ENCODE peak calls at places on chromosomes 16 and 17, in five cellular contexts. N is tibial artery, I is right atrium auricular region, S is gastrocnemius medialis, E is HCT116. L is an unnamed sample.

GRCh38 chr16:80559369-80559768 is 18.6 kb downstream of the DYNLRB2 start:
- DNase-seq in N (no peak), I (no peak), S (no peak), E (no peak), L (no peak)

GRCh38 chr17:49779730-49780220 is 8.7 kb upstream of the KAT7 start:
- DNase-seq in N (no peak), I (no peak), S (no peak), E (peak; percentile 34), L (peak; percentile 23)

GRCh38 chr16:17414421-17414820 is 56.3 kb downstream of the XYLT1 start:
- DNase-seq in N (no peak), I (no peak), S (no peak), E (no peak), L (no peak)

GRCh38 chr16:75486666-75487313 is 8.5 kb downstream of the CHST6 start:
- DNase-seq in N (no peak), I (no peak), S (no peak), E (no peak), L (no peak)

GRCh38 chr17:71941920-71942319 is 178.9 kb upstream of the SOX9 start:
- DNase-seq in N (no peak), I (no peak), S (no peak), E (no peak), L (no peak)

GRCh38 chr17:4161179-4161559 is 18.2 kb downstream of the CYB5D2 start:
- DNase-seq in N (peak; percentile 83), I (no peak), S (peak; percentile 90), E (no peak), L (peak; percentile 72)

GRCh38 chr16:87540072-87540976 is 47.5 kb upstream of the ZCCHC14 start:
- DNase-seq in N (no peak), I (no peak), S (no peak), E (no peak), L (no peak)

GRCh38 chr16:83953796-83954576 is 946 bp downstream of the OSGIN1 start:
- DNase-seq in N (no peak), I (no peak), S (no peak), E (peak; percentile 72), L (no peak)

GRCh38 chr17:16361874-16362273 is 8.6 kb upstream of the CENPV start:
- DNase-seq in N (no peak), I (no peak), S (no peak), E (no peak), L (no peak)

GRCh38 chr16:13189250-13189649 is 287.9 kb downstream of the SHISA9 start:
- DNase-seq in N (no peak), I (no peak), S (no peak), E (no peak), L (no peak)

GRCh38 chr17:57672205-57672632 is 72.9 kb downstream of the CCDC182 start:
- DNase-seq in N (peak; percentile 34), I (peak; percentile 26), S (no peak), E (no peak), L (no peak)

GRCh38 chr17:77560841-77561240 is 397.7 kb upstream of the TNRC6C start:
- DNase-seq in N (no peak), I (no peak), S (no peak), E (no peak), L (no peak)

GRCh38 chr16:30185683-30186421 is 2.5 kb downstream of the CORO1A start:
- DNase-seq in N (peak; percentile 70), I (no peak), S (no peak), E (no peak), L (no peak)

GRCh38 chr17:59641799-59642484 is 22.2 kb downstream of the CLTC start:
- DNase-seq in N (no peak), I (no peak), S (no peak), E (no peak), L (no peak)

GRCh38 chr17:15894258-15894657 is 50.7 kb upstream of the ADORA2B start:
- DNase-seq in N (no peak), I (no peak), S (no peak), E (no peak), L (no peak)

GRCh38 chr17:64020068-64020766 is at the start of gene ICAM2:
- DNase-seq in N (no peak), I (no peak), S (peak; percentile 37), E (no peak), L (no peak)

GRCh38 chr16:23254338-23254737 is 47.8 kb upstream of the SCNN1B start:
- DNase-seq in N (no peak), I (no peak), S (no peak), E (no peak), L (no peak)

GRCh38 chr17:81287155-81287554 is 8.0 kb downstream of the SLC38A10 start:
- DNase-seq in N (no peak), I (no peak), S (no peak), E (no peak), L (no peak)

GRCh38 chr17:18224428-18225120 is 861 bp upstream of the LLGL1 start:
- DNase-seq in N (peak; percentile 67), I (peak; percentile 63), S (no peak), E (no peak), L (no peak)

GRCh38 chr16:68065716-68066305 is 19.4 kb upstream of the NFATC3 start:
- DNase-seq in N (no peak), I (peak; percentile 57), S (no peak), E (no peak), L (no peak)

GRCh38 chr16:86597126-86597879 is 19.0 kb downstream of the FOXL1 start:
- DNase-seq in N (peak; percentile 53), I (no peak), S (no peak), E (no peak), L (no peak)

GRCh38 chr16:50812046-50812445 is 70.2 kb downstream of the CYLD start:
- DNase-seq in N (no peak), I (no peak), S (no peak), E (no peak), L (no peak)

GRCh38 chr17:37299257-37299985 is 76.4 kb upstream of the C17orf78 start:
- DNase-seq in N (no peak), I (no peak), S (no peak), E (no peak), L (no peak)

GRCh38 chr16:23423496-23424049 is 29.4 kb downstream of the COG7 start:
- DNase-seq in N (peak; percentile 88), I (peak; percentile 87), S (peak; percentile 59), E (peak; percentile 76), L (peak; percentile 97)

GRCh38 chr17:51435171-51435552 is 174.8 kb downstream of the UTP18 start:
- DNase-seq in N (no peak), I (no peak), S (no peak), E (no peak), L (no peak)

GRCh38 chr17:75918112-75918445 is 13.4 kb upstream of the MRPL38 start:
- DNase-seq in N (no peak), I (no peak), S (no peak), E (no peak), L (no peak)

GRCh38 chr17:29663155-29663554 is 40.4 kb upstream of the CORO6 start:
- DNase-seq in N (no peak), I (no peak), S (peak; percentile 60), E (no peak), L (no peak)

GRCh38 chr16:89049484-89050118 is 44.1 kb upstream of the ACSF3 start:
- DNase-seq in N (no peak), I (no peak), S (no peak), E (no peak), L (no peak)

GRCh38 chr17:4175921-4176802 is 33.2 kb downstream of the CYB5D2 start:
- DNase-seq in N (no peak), I (no peak), S (no peak), E (no peak), L (no peak)

GRCh38 chr17:923633-924032 is 55.9 kb downstream of the NXN start:
- DNase-seq in N (no peak), I (no peak), S (no peak), E (no peak), L (no peak)

DNA sequence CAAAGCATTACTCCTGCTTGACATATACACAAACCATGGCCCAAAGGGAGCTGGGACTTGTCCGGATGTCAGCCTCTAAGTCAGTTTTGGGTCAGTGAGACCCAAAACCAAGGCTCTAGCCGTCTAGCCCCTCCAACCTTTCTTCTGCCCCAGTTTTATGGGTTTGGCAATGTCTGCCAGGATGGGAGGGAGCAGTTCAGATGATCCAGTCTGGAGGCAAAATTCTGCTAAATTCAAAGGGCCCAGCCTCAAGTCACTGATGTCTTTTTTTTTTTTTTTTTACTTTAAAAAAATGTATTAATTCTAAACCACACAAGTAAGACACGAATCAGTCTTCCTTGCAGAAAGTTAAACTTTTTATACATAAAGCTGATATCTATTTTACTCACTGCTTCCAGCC is 8.6 kb downstream of the NLRC5 start:
- DNase-seq in N (no peak), I (no peak), S (no peak), E (no peak), L (no peak)
- H3K27ac ChIP-seq in N (no peak overlapping the region), I (no peak overlapping the region), S (no peak overlapping the region), E (no peak overlapping the region), L (no peak overlapping the region)

GRCh38 chr17:7133424-7133823 is 18.8 kb upstream of the ASGR2 start:
- DNase-seq in N (no peak), I (no peak), S (peak; percentile 5), E (no peak), L (no peak)
- TF ChIP-seq CTCF in N (no peak), I (peak; percentile 25), S (no peak), E (peak; percentile 5), L (peak; percentile 51)

GRCh38 chr16:4987580-4988374 is 29.6 kb downstream of the SEC14L5 start:
- DNase-seq in N (no peak), I (no peak), S (no peak), E (no peak), L (no peak)
- H3K27me3 ChIP-seq in N (no peaks in the 10 kb centered on the region), I (no peaks in the 10 kb centered on the region), S (peaks cover 19% of the 10 kb centered on the region), E (no peaks in the 10 kb centered on the region), L (peaks cover 34% of the 10 kb centered on the region)

GRCh38 chr17:10927712-10928111 is 89.8 kb upstream of the PIRT start:
- DNase-seq in N (no peak), I (no peak), S (no peak), E (no peak), L (no peak)
- H3K27ac ChIP-seq in N (no peak overlapping the region), I (no peak overlapping the region), S (no peak overlapping the region), E (no peak overlapping the region), L (no peak overlapping the region)

GRCh38 chr16:78045865-78046581 is 23.7 kb downstream of the CLEC3A start:
- DNase-seq in N (peak; percentile 70), I (no peak), S (no peak), E (no peak), L (peak; percentile 4)
- TF ChIP-seq CTCF in N (no peak), I (peak; percentile 27), S (no peak), E (no peak), L (no peak)

DNA sequence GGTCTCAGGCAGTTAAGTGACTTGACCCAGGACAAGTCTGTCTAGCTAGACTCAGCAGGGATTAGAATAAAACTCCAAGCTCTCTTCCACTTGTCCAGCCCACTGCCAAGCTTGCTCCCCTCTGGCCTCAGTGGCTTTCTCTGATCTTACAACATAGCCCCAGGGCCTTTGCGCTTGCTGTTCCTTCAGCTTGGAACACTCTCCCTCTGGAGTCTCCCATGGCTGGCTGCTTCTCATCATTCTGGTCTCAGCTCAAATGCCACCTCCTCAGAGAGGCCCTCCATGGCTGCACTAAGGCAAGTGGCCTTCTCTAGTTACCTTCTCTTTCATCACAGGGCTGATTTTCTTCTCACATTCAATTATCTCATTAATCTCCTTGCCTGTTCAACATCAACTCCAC is 1.1 kb downstream of the TVP23A start:
- DNase-seq in N (no peak), I (no peak), S (no peak), E (no peak), L (no peak)
- H3K27me3 ChIP-seq in N (no peaks in the 10 kb centered on the region), I (no peaks in the 10 kb centered on the region), S (no peaks in the 10 kb centered on the region), E (no peaks in the 10 kb centered on the region), L (peaks cover 41% of the 10 kb centered on the region)